ENCODE peak calls at places on chromosomes 3 and 15, in four cellular contexts. U is glutamatergic neuron, P is NCI-H774, Y is left kidney. X is an unnamed sample.

GRCh38 chr3:169668957-169669681 is 5.6 kb upstream of the MECOM start:
- DNase-seq in P (peak; percentile 93), Y (peak; percentile 93), U (peak; percentile 86), X (peak; percentile 74)

GRCh38 chr3:29385056-29385455 is 104.2 kb downstream of the RBMS3 start:
- DNase-seq in Y (peak; percentile 31), P (no peak), U (no peak), X (no peak)

GRCh38 chr3:149612456-149612855 is 45.4 kb downstream of the WWTR1 start:
- DNase-seq in P (no peak), Y (no peak), U (no peak), X (no peak)

GRCh38 chr15:68187559-68187958 is 17.6 kb downstream of the CALML4 start:
- DNase-seq in P (no peak), U (no peak), Y (no peak), X (no peak)

GRCh38 chr3:120284702-120285507 is at the start of gene GPR156:
- DNase-seq in U (peak; percentile 35), Y (peak; percentile 73), P (no peak), X (no peak)

GRCh38 chr3:130687327-130687726 is 59.3 kb downstream of the PIK3R4 start:
- DNase-seq in U (no peak), P (no peak), Y (no peak), X (no peak)

GRCh38 chr3:126749547-126749875 is 45.5 kb downstream of the CHCHD6 start:
- DNase-seq in U (no peak), Y (no peak), P (no peak), X (no peak)

GRCh38 chr15:28934645-28935044 is 48.9 kb downstream of the APBA2 start:
- DNase-seq in P (no peak), U (no peak), Y (no peak), X (no peak)

GRCh38 chr3:143824675-143825074 is 23.6 kb downstream of the SLC9A9 start:
- DNase-seq in Y (peak; percentile 5), U (no peak), P (no peak), X (no peak)